ENCODE peak calls at places on chromosomes 11 and 22, in nine cellular contexts. One of them, this sample, is unnamed.

GRCh38 chr22:35376728-35377472 is 4.0 kb upstream of the HMOX1 start:
- DNase-seq in BJ: peak
- DNase-seq in foreskin keratinocyte: peak
- DNase-seq in lung: peak
- DNase-seq in H9: peak
- DNase-seq in stomach: peak
- DNase-seq in H1: peak
- DNase-seq in ovary: peak
- DNase-seq in fibroblast of lung: peak
- DNase-seq in this sample: peak

GRCh38 chr22:44404341-44405020 is 91.7 kb upstream of the SHISAL1 start:
- DNase-seq in lung: no peak
- DNase-seq in stomach: no peak
- DNase-seq in ovary: no peak
- DNase-seq in BJ: no peak
- DNase-seq in H9: no peak
- DNase-seq in H1: no peak
- DNase-seq in fibroblast of lung: no peak
- DNase-seq in foreskin keratinocyte: no peak
- DNase-seq in this sample: no peak

GRCh38 chr11:1837171-1838076 is 1.4 kb upstream of the TNNI2 start:
- DNase-seq in stomach: peak
- DNase-seq in ovary: peak
- DNase-seq in BJ: no peak
- DNase-seq in H9: peak
- DNase-seq in foreskin keratinocyte: no peak
- DNase-seq in H1: peak
- DNase-seq in lung: no peak
- DNase-seq in fibroblast of lung: peak
- DNase-seq in this sample: no peak

GRCh38 chr11:92225563-92226308 is 1.1 kb downstream of the FAT3 start:
- DNase-seq in BJ: no peak
- DNase-seq in ovary: peak
- DNase-seq in H1: no peak
- DNase-seq in fibroblast of lung: no peak
- DNase-seq in lung: no peak
- DNase-seq in foreskin keratinocyte: peak
- DNase-seq in stomach: no peak
- DNase-seq in H9: peak
- DNase-seq in this sample: no peak

GRCh38 chr22:30279389-30279788 is 9.9 kb downstream of the CASTOR1 start:
- DNase-seq in stomach: no peak
- DNase-seq in H1: no peak
- DNase-seq in lung: no peak
- DNase-seq in foreskin keratinocyte: no peak
- DNase-seq in BJ: no peak
- DNase-seq in ovary: no peak
- DNase-seq in H9: no peak
- DNase-seq in fibroblast of lung: no peak
- DNase-seq in this sample: no peak

GRCh38 chr11:33530824-33531223 is 169.8 kb downstream of the C11orf91 start:
- DNase-seq in H9: no peak
- DNase-seq in H1: no peak
- DNase-seq in foreskin keratinocyte: no peak
- DNase-seq in fibroblast of lung: peak
- DNase-seq in BJ: peak
- DNase-seq in ovary: no peak
- DNase-seq in stomach: no peak
- DNase-seq in lung: no peak
- DNase-seq in this sample: no peak

GRCh38 chr22:21041937-21042336 is 3.8 kb upstream of the LRRC74B start:
- DNase-seq in BJ: no peak
- DNase-seq in stomach: no peak
- DNase-seq in ovary: no peak
- DNase-seq in H1: no peak
- DNase-seq in fibroblast of lung: peak
- DNase-seq in foreskin keratinocyte: peak
- DNase-seq in H9: no peak
- DNase-seq in lung: no peak
- DNase-seq in this sample: no peak

GRCh38 chr22:50460942-50461341 is 13.9 kb downstream of the SBF1 start:
- DNase-seq in H1: no peak
- DNase-seq in lung: peak
- DNase-seq in fibroblast of lung: no peak
- DNase-seq in stomach: peak
- DNase-seq in foreskin keratinocyte: peak
- DNase-seq in H9: no peak
- DNase-seq in BJ: no peak
- DNase-seq in ovary: no peak
- DNase-seq in this sample: no peak

GRCh38 chr11:2472428-2473186 is 27.8 kb downstream of the KCNQ1 start:
- DNase-seq in BJ: no peak
- DNase-seq in H1: no peak
- DNase-seq in fibroblast of lung: no peak
- DNase-seq in stomach: peak
- DNase-seq in ovary: no peak
- DNase-seq in H9: no peak
- DNase-seq in foreskin keratinocyte: no peak
- DNase-seq in lung: no peak
- DNase-seq in this sample: no peak

GRCh38 chr11:82225502-82225901 is 508.2 kb downstream of the FAM181B start:
- DNase-seq in lung: no peak
- DNase-seq in foreskin keratinocyte: no peak
- DNase-seq in H9: no peak
- DNase-seq in BJ: no peak
- DNase-seq in stomach: no peak
- DNase-seq in ovary: no peak
- DNase-seq in H1: no peak
- DNase-seq in fibroblast of lung: no peak
- DNase-seq in this sample: no peak

GRCh38 chr11:82233211-82233610 is 500.5 kb downstream of the FAM181B start:
- DNase-seq in BJ: no peak
- DNase-seq in lung: no peak
- DNase-seq in foreskin keratinocyte: no peak
- DNase-seq in fibroblast of lung: no peak
- DNase-seq in ovary: no peak
- DNase-seq in stomach: no peak
- DNase-seq in H9: no peak
- DNase-seq in H1: no peak
- DNase-seq in this sample: no peak

GRCh38 chr11:82225930-82226329 is 507.7 kb downstream of the FAM181B start:
- DNase-seq in BJ: no peak
- DNase-seq in ovary: no peak
- DNase-seq in fibroblast of lung: no peak
- DNase-seq in H1: no peak
- DNase-seq in lung: no peak
- DNase-seq in foreskin keratinocyte: no peak
- DNase-seq in H9: no peak
- DNase-seq in stomach: no peak
- DNase-seq in this sample: no peak

GRCh38 chr11:82234256-82234655 is 499.4 kb downstream of the FAM181B start:
- DNase-seq in H1: no peak
- DNase-seq in fibroblast of lung: no peak
- DNase-seq in lung: no peak
- DNase-seq in foreskin keratinocyte: no peak
- DNase-seq in H9: no peak
- DNase-seq in ovary: no peak
- DNase-seq in BJ: no peak
- DNase-seq in stomach: no peak
- DNase-seq in this sample: no peak

DNA sequence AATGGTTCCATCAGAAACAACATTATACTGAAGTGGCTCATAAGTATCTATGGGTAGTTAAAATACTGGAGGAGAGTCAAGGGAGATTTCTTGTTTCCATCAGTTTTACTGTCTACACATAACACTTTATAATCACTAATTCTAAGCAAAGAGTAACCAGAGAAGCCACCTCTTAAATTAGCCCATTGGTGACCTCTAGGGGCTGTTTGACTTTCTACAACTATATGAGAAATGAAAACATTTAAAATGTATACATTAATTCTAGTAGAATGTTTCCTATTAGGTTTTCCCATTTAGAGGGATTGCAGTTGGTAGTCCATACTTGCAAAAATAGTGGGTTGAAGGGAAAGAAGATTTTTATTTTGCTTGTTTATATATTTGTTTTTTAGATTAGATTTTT is 504.3 kb downstream of the FAM181B start:
- DNase-seq in BJ: no peak
- DNase-seq in fibroblast of lung: no peak
- DNase-seq in lung: no peak
- DNase-seq in H1: no peak
- DNase-seq in H9: no peak
- DNase-seq in foreskin keratinocyte: peak
- DNase-seq in stomach: no peak
- DNase-seq in ovary: no peak
- DNase-seq in this sample: no peak
- TF ChIP-seq CTCF in BJ: no peak
- TF ChIP-seq CTCF in fibroblast of lung: no peak
- TF ChIP-seq CTCF in lung: no peak
- TF ChIP-seq CTCF in H1: no peak
- TF ChIP-seq CTCF in H9: peak
- TF ChIP-seq CTCF in foreskin keratinocyte: peak
- TF ChIP-seq CTCF in stomach: no peak
- TF ChIP-seq CTCF in ovary: no peak
- TF ChIP-seq CTCF in this sample: no peak

GRCh38 chr11:101880208-101880607 is 34.6 kb upstream of the CEP126 start:
- DNase-seq in BJ: no peak
- DNase-seq in fibroblast of lung: peak
- DNase-seq in lung: no peak
- DNase-seq in foreskin keratinocyte: peak
- DNase-seq in stomach: no peak
- DNase-seq in H9: no peak
- DNase-seq in ovary: no peak
- DNase-seq in H1: no peak
- DNase-seq in this sample: no peak
- TF ChIP-seq CTCF in BJ: peak
- TF ChIP-seq CTCF in fibroblast of lung: peak
- TF ChIP-seq CTCF in lung: no peak
- TF ChIP-seq CTCF in foreskin keratinocyte: peak
- TF ChIP-seq CTCF in stomach: no peak
- TF ChIP-seq CTCF in H9: peak
- TF ChIP-seq CTCF in ovary: no peak
- TF ChIP-seq CTCF in H1: no peak
- TF ChIP-seq CTCF in this sample: peak

DNA sequence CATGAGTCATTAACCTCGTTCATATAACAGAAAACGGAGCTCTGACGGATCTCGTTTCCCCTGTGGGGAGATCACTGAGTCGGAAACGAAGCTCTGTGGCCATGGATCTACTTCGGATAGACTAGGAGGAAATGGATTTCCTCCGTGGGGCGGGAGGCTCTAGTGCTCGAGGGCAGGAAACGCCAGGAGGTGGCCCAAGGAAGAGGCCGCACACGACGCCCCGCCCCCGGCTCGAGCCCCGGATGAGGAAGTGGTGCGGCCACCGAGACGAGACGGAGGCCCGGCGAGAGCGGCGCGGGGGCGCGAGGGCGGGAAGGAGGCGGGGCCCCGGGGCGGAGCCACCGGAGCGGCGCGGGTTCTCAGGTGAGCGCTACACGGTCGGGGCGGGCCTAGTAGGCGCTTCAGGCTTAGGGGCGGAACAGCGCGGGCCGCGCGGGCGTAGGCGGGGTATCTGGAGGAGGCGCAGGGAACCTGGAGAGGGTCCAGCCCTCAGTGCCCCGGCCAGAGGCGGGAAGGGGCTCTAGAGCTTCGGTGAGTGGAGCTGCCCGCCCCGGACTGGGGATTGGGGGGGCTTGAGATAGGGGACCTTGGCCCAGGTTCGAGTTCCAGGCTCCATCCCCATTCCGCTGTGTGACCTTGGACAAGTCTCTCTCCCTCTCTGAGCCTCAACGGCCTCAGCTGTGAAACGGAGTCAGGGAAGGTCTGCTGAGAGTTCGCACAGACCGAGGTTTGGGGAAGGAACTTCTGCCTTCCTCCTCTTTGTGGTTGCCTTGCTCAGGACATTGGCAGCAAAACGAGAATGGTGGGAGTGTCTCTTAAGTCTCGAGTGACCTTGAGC is at the start of gene DEPDC5:
- DNase-seq in lung: peak
- DNase-seq in H9: peak
- DNase-seq in stomach: peak
- DNase-seq in H1: peak
- DNase-seq in BJ: peak
- DNase-seq in ovary: peak
- DNase-seq in foreskin keratinocyte: peak
- DNase-seq in fibroblast of lung: peak
- DNase-seq in this sample: peak
- TF ChIP-seq CTCF in lung: peak
- TF ChIP-seq CTCF in H9: no peak
- TF ChIP-seq CTCF in stomach: no peak
- TF ChIP-seq CTCF in H1: no peak
- TF ChIP-seq CTCF in BJ: no peak
- TF ChIP-seq CTCF in ovary: no peak
- TF ChIP-seq CTCF in foreskin keratinocyte: peak
- TF ChIP-seq CTCF in fibroblast of lung: no peak
- TF ChIP-seq CTCF in this sample: no peak

GRCh38 chr11:124551987-124552386 is 8.5 kb upstream of the OR8B12 start:
- DNase-seq in ovary: no peak
- DNase-seq in stomach: no peak
- DNase-seq in foreskin keratinocyte: no peak
- DNase-seq in BJ: no peak
- DNase-seq in H9: no peak
- DNase-seq in lung: no peak
- DNase-seq in H1: no peak
- DNase-seq in fibroblast of lung: no peak
- DNase-seq in this sample: no peak

GRCh38 chr11:124556828-124557227 is 13.0 kb upstream of the OR8A1 start:
- DNase-seq in ovary: no peak
- DNase-seq in H9: no peak
- DNase-seq in lung: no peak
- DNase-seq in H1: no peak
- DNase-seq in foreskin keratinocyte: no peak
- DNase-seq in stomach: no peak
- DNase-seq in BJ: no peak
- DNase-seq in fibroblast of lung: no peak
- DNase-seq in this sample: no peak

GRCh38 chr11:124551189-124551588 is 7.7 kb upstream of the OR8B12 start:
- DNase-seq in stomach: no peak
- DNase-seq in foreskin keratinocyte: no peak
- DNase-seq in lung: no peak
- DNase-seq in ovary: no peak
- DNase-seq in H9: no peak
- DNase-seq in H1: no peak
- DNase-seq in BJ: no peak
- DNase-seq in fibroblast of lung: no peak
- DNase-seq in this sample: no peak
- TF ChIP-seq CTCF in stomach: no peak
- TF ChIP-seq CTCF in foreskin keratinocyte: no peak
- TF ChIP-seq CTCF in lung: no peak
- TF ChIP-seq CTCF in ovary: no peak
- TF ChIP-seq CTCF in H9: peak
- TF ChIP-seq CTCF in H1: no peak
- TF ChIP-seq CTCF in BJ: no peak
- TF ChIP-seq CTCF in fibroblast of lung: no peak
- TF ChIP-seq CTCF in this sample: no peak

This sample was measured in AG09319.